ENCODE peak calls at places on chromosomes 5 and 9, in five cellular contexts. D is upper lobe of right lung; J is AG04450; W is coronary artery; Q is CD8-positive, alpha-beta T cell. A is an unnamed sample.

GRCh38 chr5:59768204-59769040 is 125.1 kb downstream of the PDE4D start:
- DNase-seq in J (no peak), D (peak; percentile 71), Q (no peak), W (no peak), A (peak; percentile 89)

GRCh38 chr5:160359816-160360215 is 10.6 kb downstream of the C1QTNF2 start:
- DNase-seq in Q (no peak), J (no peak), W (no peak), D (no peak), A (no peak)

GRCh38 chr9:69120380-69121154 is 53.5 kb upstream of the TJP2 start:
- DNase-seq in D (peak; percentile 90), W (no peak), J (no peak), Q (no peak), A (no peak)

GRCh38 chr9:99573883-99574282 is 247.8 kb upstream of the NR4A3 start:
- DNase-seq in D (no peak), W (no peak), Q (no peak), J (no peak), A (no peak)

GRCh38 chr9:107213561-107214028 is 69.5 kb upstream of the RAD23B start:
- DNase-seq in Q (peak; percentile 1), J (peak; percentile 73), D (no peak), W (no peak), A (peak; percentile 91)

GRCh38 chr9:136499935-136500910 is 17.4 kb upstream of the SEC16A start:
- DNase-seq in Q (no peak), D (no peak), W (no peak), J (no peak), A (no peak)

GRCh38 chr9:87749335-87750035 is 23.6 kb downstream of the CTSL start:
- DNase-seq in W (no peak), D (no peak), Q (no peak), J (no peak), A (no peak)

GRCh38 chr5:119453045-119453383 is 717 bp downstream of the HSD17B4 start:
- DNase-seq in J (no peak), W (no peak), D (no peak), Q (no peak), A (peak; percentile 50)

GRCh38 chr5:74122175-74122574 is 496.2 kb downstream of the ARHGEF28 start:
- DNase-seq in W (no peak), Q (no peak), J (no peak), D (no peak), A (no peak)

GRCh38 chr5:317086-317811 is 4.3 kb upstream of the AHRR start:
- DNase-seq in J (peak; percentile 52), W (no peak), D (peak; percentile 67), Q (peak; percentile 40), A (peak; percentile 76)

GRCh38 chr5:26700759-26701384 is 337.5 kb downstream of the CDH9 start:
- DNase-seq in Q (no peak), D (no peak), J (no peak), W (no peak), A (no peak)

GRCh38 chr5:72320022-72320898 is at the start of the genes MRPS27 and PTCD2:
- DNase-seq in Q (peak; percentile 89), J (peak; percentile 98), W (peak; percentile 97), D (peak; percentile 97), A (peak; percentile 99)

GRCh38 chr5:135551593-135552447 is 16.1 kb upstream of the NEUROG1 start:
- DNase-seq in D (no peak), J (peak; percentile 38), W (no peak), Q (peak; percentile 10), A (peak; percentile 82)

GRCh38 chr9:134283111-134283515 is 43.1 kb upstream of the RXRA start:
- DNase-seq in D (peak; percentile 73), Q (no peak), J (peak; percentile 13), W (peak; percentile 81), A (peak; percentile 85)

GRCh38 chr5:172688735-172689572 is 47.9 kb downstream of the NEURL1B start:
- DNase-seq in D (no peak), W (no peak), J (no peak), Q (peak; percentile 21), A (peak; percentile 11)

GRCh38 chr5:62498961-62499360 is 79.7 kb upstream of the LRRC70 start:
- DNase-seq in D (no peak), W (no peak), Q (no peak), J (no peak), A (no peak)

GRCh38 chr9:136399176-136400037 is 563 bp downstream of the SNAPC4 start:
- DNase-seq in W (no peak), J (no peak), D (no peak), Q (no peak), A (peak; percentile 22)

GRCh38 chr5:171961117-171961516 is 45.3 kb downstream of the FBXW11 start:
- DNase-seq in D (no peak), W (no peak), Q (no peak), J (no peak), A (peak; percentile 39)

GRCh38 chr5:4942831-4943178 is 197.3 kb upstream of the ADAMTS16 start:
- DNase-seq in J (no peak), Q (no peak), W (no peak), D (no peak), A (no peak)

GRCh38 chr5:147317978-147318684 is 83.3 kb downstream of the STK32A start:
- DNase-seq in W (no peak), D (no peak), Q (no peak), J (no peak), A (no peak)

GRCh38 chr5:137054792-137055191 is 444.3 kb downstream of the SPOCK1 start:
- DNase-seq in D (no peak), Q (no peak), J (no peak), W (no peak), A (no peak)

GRCh38 chr5:124662261-124662781 is 84.1 kb downstream of the ZNF608 start:
- DNase-seq in W (no peak), D (no peak), Q (no peak), J (no peak), A (no peak)

GRCh38 chr9:89185980-89186379 is 7.4 kb upstream of the SHC3 start:
- DNase-seq in D (no peak), Q (no peak), W (no peak), J (no peak), A (peak; percentile 57)

GRCh38 chr9:3032898-3033297 is 189.0 kb upstream of the PUM3 start:
- DNase-seq in W (no peak), J (no peak), D (no peak), Q (no peak), A (no peak)

GRCh38 chr5:164475339-164475977 is 970.0 kb downstream of the MAT2B start:
- DNase-seq in Q (no peak), W (no peak), D (no peak), J (no peak), A (peak; percentile 73)

GRCh38 chr5:93401844-93402243 is 179.2 kb downstream of the NR2F1-AS1 start:
- DNase-seq in Q (no peak), W (no peak), J (no peak), D (no peak), A (no peak)

GRCh38 chr9:125119643-125120286 is 23.6 kb downstream of the SCAI start:
- DNase-seq in D (no peak), W (no peak), J (no peak), Q (no peak), A (no peak)

GRCh38 chr9:109919736-109920408 is 139.9 kb downstream of the PALM2AKAP2 start:
- DNase-seq in Q (no peak), J (no peak), D (no peak), W (no peak), A (no peak)

GRCh38 chr5:7902201-7902600 is 33.3 kb downstream of the MTRR start:
- DNase-seq in D (no peak), J (no peak), Q (no peak), W (no peak), A (peak; percentile 3)

GRCh38 chr9:3525088-3525835 is 539 bp downstream of the RFX3 start:
- DNase-seq in Q (no peak), J (no peak), W (no peak), D (peak; percentile 75), A (peak; percentile 7)

GRCh38 chr9:77960356-77961153 is 71.1 kb downstream of the GNAQ start:
- DNase-seq in D (no peak), J (no peak), W (no peak), Q (no peak), A (no peak)

GRCh38 chr9:86494644-86495081 is 140.5 kb upstream of the TUT7 start:
- DNase-seq in W (no peak), Q (no peak), J (no peak), D (no peak), A (peak; percentile 96)

GRCh38 chr5:82272957-82273356 is 5.2 kb downstream of the RPS23 start:
- DNase-seq in D (no peak), W (no peak), J (no peak), Q (no peak), A (no peak)

DNA sequence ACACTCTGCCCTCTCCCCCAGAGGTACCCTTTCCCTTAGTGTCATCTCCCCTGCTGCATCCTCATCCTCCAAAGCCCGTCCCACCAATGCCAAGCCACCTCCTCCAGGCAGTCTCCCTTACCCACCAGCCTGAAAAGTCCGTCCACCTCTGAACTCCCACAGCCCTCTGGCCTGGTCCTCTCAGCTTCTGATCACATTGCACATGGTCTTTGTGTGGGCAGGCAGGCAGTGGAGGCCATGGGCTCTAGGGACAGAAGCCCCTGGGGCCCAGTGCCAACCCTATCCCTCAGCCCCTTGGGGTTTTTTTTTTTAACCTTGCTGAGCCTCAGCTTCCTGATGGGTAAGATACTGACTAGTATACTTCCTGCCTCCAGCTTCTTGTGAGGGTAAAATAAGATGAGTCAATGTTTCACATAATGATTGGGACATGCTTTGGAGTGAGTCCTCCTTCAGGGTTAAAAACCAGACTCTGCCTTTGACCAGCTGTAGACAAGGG is 19.4 kb downstream of the CSF1R start:
- DNase-seq in D (no peak), J (no peak), Q (no peak), W (no peak), A (peak; percentile 65)
- TF ChIP-seq CTCF in D (no peak), J (no peak), Q (no peak), W (no peak), A (no peak)

DNA sequence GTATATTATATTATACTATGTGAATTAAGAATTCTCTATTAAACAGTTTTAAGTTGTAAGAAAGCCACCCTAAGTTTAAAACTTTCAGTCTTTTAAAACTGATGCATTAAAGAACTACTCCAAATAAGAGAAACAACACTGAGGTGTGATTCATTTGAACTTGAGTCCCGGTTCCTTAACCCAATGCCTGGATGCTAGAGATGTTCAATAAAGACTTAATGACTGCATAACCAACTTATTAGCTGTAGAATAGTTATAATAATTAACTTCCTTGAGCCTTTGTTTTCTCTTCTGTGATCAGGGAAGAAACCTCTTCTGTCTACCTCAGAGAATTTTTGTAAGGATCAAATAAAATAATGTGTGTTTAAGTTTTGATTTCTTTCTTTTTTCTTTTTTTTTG is 45.3 kb upstream of the DENND4C start:
- DNase-seq in J (no peak), Q (no peak), W (no peak), D (no peak), A (no peak)
- H3K4me3 ChIP-seq in J (no peak overlapping the region), Q (no peak overlapping the region), W (no peak overlapping the region), D (no peak overlapping the region), A (no peak overlapping the region)

DNA sequence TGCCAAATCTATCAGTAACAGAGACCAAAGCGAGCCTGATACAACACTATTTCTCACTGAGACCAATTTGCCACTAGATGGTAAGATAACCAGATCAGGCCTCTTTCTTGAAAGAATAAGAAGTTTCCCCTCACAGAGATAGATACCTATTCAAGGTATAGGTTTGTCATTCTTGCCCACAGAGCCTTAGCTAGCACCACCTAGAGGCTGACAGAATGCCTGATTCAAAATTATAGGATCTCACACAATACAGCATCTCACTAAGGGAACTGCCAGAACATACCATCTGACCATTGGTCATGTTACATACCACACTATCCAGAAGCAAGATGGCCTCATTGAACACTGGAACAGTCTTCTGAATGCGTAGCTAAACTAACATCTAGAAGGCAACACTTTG is 166.6 kb upstream of the HCN1 start:
- DNase-seq in J (no peak), W (no peak), Q (no peak), D (no peak), A (no peak)
- TF ChIP-seq CTCF in J (no peak), W (no peak), Q (no peak), D (no peak), A (no peak)

GRCh38 chr9:10605388-10605787 is 7.4 kb downstream of the PTPRD start:
- DNase-seq in D (no peak), Q (no peak), J (no peak), W (no peak), A (no peak)
- H3K4me3 ChIP-seq in D (no peak overlapping the region), Q (no peak overlapping the region), J (no peak overlapping the region), W (no peak overlapping the region), A (no peak overlapping the region)

A was measured in fibroblast of pulmonary artery.